ENCODE peak calls at places on chromosomes 2 and 18, in seven cellular contexts. E, B, F, O, C, H and W are unnamed samples.

GRCh38 chr2:241413929-241414580 is 58.0 kb downstream of the FARP2 start:
- DNase-seq in E (no peak), B (no peak), F (no peak), O (no peak), C (no peak), H (no peak), W (no peak)

GRCh38 chr18:10403675-10404074 is 50.8 kb upstream of the APCDD1 start:
- DNase-seq in E (no peak), B (no peak), F (no peak), O (no peak), C (no peak), H (no peak), W (no peak)

GRCh38 chr2:148602918-148603561 is 41.5 kb upstream of the EPC2 start:
- DNase-seq in E (no peak), B (no peak), F (no peak), O (no peak), C (no peak), H (no peak), W (no peak)

GRCh38 chr2:201520201-201520600 is 68.7 kb downstream of the STRADB start:
- DNase-seq in E (no peak), B (peak), F (no peak), O (no peak), C (no peak), H (no peak), W (no peak)

GRCh38 chr18:25102657-25103056 is 249.3 kb downstream of the ZNF521 start:
- DNase-seq in E (no peak), B (no peak), F (no peak), O (no peak), C (peak), H (no peak), W (no peak)

GRCh38 chr2:171675810-171676345 is 11.4 kb upstream of the DYNC1I2 start:
- DNase-seq in E (no peak), B (no peak), F (no peak), O (no peak), C (peak), H (no peak), W (no peak)

GRCh38 chr18:75854174-75854573 is 426.7 kb upstream of the SMIM21 start:
- DNase-seq in E (peak), B (no peak), F (peak), O (no peak), C (peak), H (no peak), W (no peak)

GRCh38 chr2:163667064-163667887 is 68.5 kb downstream of the FIGN start:
- DNase-seq in E (peak), B (peak), F (peak), O (no peak), C (peak), H (peak), W (peak)

GRCh38 chr18:35974181-35974580 is 1.7 kb downstream of the RMP24 start:
- DNase-seq in E (no peak), B (no peak), F (no peak), O (no peak), C (no peak), H (no peak), W (no peak)

GRCh38 chr2:147331790-147332419 is 512.9 kb upstream of the ACVR2A start:
- DNase-seq in E (peak), B (no peak), F (peak), O (peak), C (peak), H (no peak), W (no peak)

GRCh38 chr2:17627434-17627833 is 86.9 kb downstream of the VSNL1 start:
- DNase-seq in E (peak), B (no peak), F (no peak), O (no peak), C (no peak), H (no peak), W (no peak)